ENCODE peak calls at places on chromosomes 12 and 14, in five cellular contexts. R is H9, X is neuronal stem cell, P is trophoblast cell, A is mesenchymal stem cell. V is an unnamed sample.

GRCh38 chr14:35341454-35342159 is 49.4 kb downstream of the PSMA6 start:
- DNase-seq in R (peak), X (no peak), P (peak), A (peak), V (peak)

GRCh38 chr12:4910502-4911315 is 1.0 kb downstream of the KCNA1 start:
- DNase-seq in R (peak), X (no peak), P (no peak), A (no peak), V (no peak)

GRCh38 chr12:2389079-2389790 is 336.4 kb downstream of the CACNA1C start:
- DNase-seq in R (peak), X (no peak), P (no peak), A (no peak), V (peak)

GRCh38 chr12:46788247-46788887 is 37.4 kb downstream of the SLC38A4 start:
- DNase-seq in R (no peak), X (no peak), P (no peak), A (peak), V (peak)

GRCh38 chr12:70074510-70074909 is 168.7 kb upstream of the CNOT2 start:
- DNase-seq in R (no peak), X (no peak), P (no peak), A (no peak), V (no peak)

GRCh38 chr12:55629058-55629841 is 7.4 kb upstream of the OR10P1 start:
- DNase-seq in R (no peak), X (no peak), P (no peak), A (no peak), V (no peak)

GRCh38 chr12:43057561-43057960 is 468.0 kb upstream of the PRICKLE1 start:
- DNase-seq in R (no peak), X (no peak), P (no peak), A (no peak), V (peak)

GRCh38 chr14:91377700-91378652 is 39.6 kb downstream of the CCDC88C start:
- DNase-seq in R (no peak), X (no peak), P (no peak), A (no peak), V (no peak)

GRCh38 chr12:123384318-123384993 is 524 bp downstream of the KMT5A start:
- DNase-seq in R (no peak), X (no peak), P (no peak), A (peak), V (no peak)

GRCh38 chr12:130563322-130563721 is 152.8 kb downstream of the RIMBP2 start:
- DNase-seq in R (no peak), X (no peak), P (no peak), A (no peak), V (no peak)

GRCh38 chr12:73517859-73518258 is 1019.8 kb upstream of the ATXN7L3B start:
- DNase-seq in R (no peak), X (no peak), P (no peak), A (no peak), V (no peak)

GRCh38 chr12:53254816-53255545 is 13.1 kb upstream of the ESPL1 start:
- DNase-seq in R (no peak), X (no peak), P (no peak), A (no peak), V (no peak)

GRCh38 chr12:76688627-76689026 is 75.3 kb upstream of the ZDHHC17 start:
- DNase-seq in R (no peak), X (no peak), P (no peak), A (no peak), V (no peak)

GRCh38 chr12:59937148-59937547 is 341.3 kb downstream of the SLC16A7 start:
- DNase-seq in R (no peak), X (no peak), P (no peak), A (no peak), V (no peak)

GRCh38 chr14:92510972-92511371 is 2.6 kb upstream of the RIN3 start:
- DNase-seq in R (peak), X (no peak), P (peak), A (no peak), V (no peak)

GRCh38 chr14:72126091-72126490 is 193.9 kb downstream of the RGS6 start:
- DNase-seq in R (no peak), X (no peak), P (no peak), A (no peak), V (no peak)

GRCh38 chr14:46091819-46092218 is 559.8 kb downstream of the RPL10L start:
- DNase-seq in R (no peak), X (no peak), P (no peak), A (peak), V (no peak)

GRCh38 chr14:42715316-42715715 is 1108.6 kb downstream of the LRFN5 start:
- DNase-seq in R (no peak), X (no peak), P (no peak), A (no peak), V (peak)

GRCh38 chr12:108112815-108113556 is 16.1 kb upstream of the WSCD2 start:
- DNase-seq in R (peak), X (peak), P (no peak), A (no peak), V (no peak)

GRCh38 chr12:124745891-124746570 is 117.6 kb downstream of the SCARB1 start:
- DNase-seq in R (peak), X (peak), P (peak), A (peak), V (peak)

GRCh38 chr12:112627851-112628250 is 163.7 kb upstream of the RPH3A start:
- DNase-seq in R (no peak), X (no peak), P (no peak), A (no peak), V (no peak)

GRCh38 chr12:104448031-104448430 is 8.7 kb upstream of the CHST11 start:
- DNase-seq in R (no peak), X (no peak), P (peak), A (no peak), V (no peak)

GRCh38 chr14:91911474-91912032 is 35.9 kb downstream of the FBLN5 start:
- DNase-seq in R (peak), X (peak), P (peak), A (peak), V (peak)

GRCh38 chr12:65824314-65824563 is at the start of gene HMGA2:
- DNase-seq in R (no peak), X (peak), P (no peak), A (no peak), V (peak)

GRCh38 chr12:65015850-65016249 is 105.3 kb downstream of the WIF1 start:
- DNase-seq in R (no peak), X (no peak), P (no peak), A (no peak), V (no peak)

GRCh38 chr12:6458281-6459003 is 6.6 kb downstream of the TAPBPL start:
- DNase-seq in R (no peak), X (no peak), P (no peak), A (no peak), V (no peak)

GRCh38 chr14:94867931-94868597 is 98.2 kb upstream of the GSC start:
- DNase-seq in R (no peak), X (no peak), P (no peak), A (no peak), V (no peak)

GRCh38 chr12:28967426-28967825 is 181.7 kb upstream of the FAR2 start:
- DNase-seq in R (no peak), X (no peak), P (no peak), A (no peak), V (no peak)

GRCh38 chr12:110743571-110744093 is 941 bp upstream of the PPP1CC start:
- DNase-seq in R (peak), X (peak), P (peak), A (peak), V (no peak)

GRCh38 chr14:74290415-74290814 is 12.3 kb downstream of the ABCD4 start:
- DNase-seq in R (no peak), X (no peak), P (no peak), A (peak), V (peak)

GRCh38 chr12:25045869-25046268 is 97.0 kb upstream of the BCAT1 start:
- DNase-seq in R (no peak), X (no peak), P (no peak), A (no peak), V (no peak)

GRCh38 chr14:83419420-83419819 is 1885.8 kb upstream of the SEL1L start:
- DNase-seq in R (no peak), X (no peak), P (no peak), A (no peak), V (no peak)

GRCh38 chr12:51082561-51083139 is 746 bp downstream of the CSRNP2 start:
- DNase-seq in R (peak), X (no peak), P (no peak), A (peak), V (peak)

GRCh38 chr12:48542300-48542928 is 17.0 kb downstream of the OR8S1 start:
- DNase-seq in R (peak), X (peak), P (no peak), A (peak), V (peak)

GRCh38 chr14:63713765-63714164 is 14.1 kb downstream of the SGPP1 start:
- DNase-seq in R (no peak), X (no peak), P (peak), A (peak), V (peak)

GRCh38 chr12:3446235-3446634 is 44.8 kb upstream of the PRMT8 start:
- DNase-seq in R (peak), X (no peak), P (no peak), A (no peak), V (no peak)

GRCh38 chr14:60648934-60649814 is at the start of gene SIX1:
- DNase-seq in R (peak), X (peak), P (peak), A (peak), V (peak)

GRCh38 chr14:59454131-59454530 is 11.0 kb downstream of the GPR135 start:
- DNase-seq in R (no peak), X (no peak), P (no peak), A (peak), V (peak)

GRCh38 chr12:64092507-64092906 is 129.6 kb downstream of the KICS2 start:
- DNase-seq in R (no peak), X (no peak), P (no peak), A (no peak), V (no peak)

DNA sequence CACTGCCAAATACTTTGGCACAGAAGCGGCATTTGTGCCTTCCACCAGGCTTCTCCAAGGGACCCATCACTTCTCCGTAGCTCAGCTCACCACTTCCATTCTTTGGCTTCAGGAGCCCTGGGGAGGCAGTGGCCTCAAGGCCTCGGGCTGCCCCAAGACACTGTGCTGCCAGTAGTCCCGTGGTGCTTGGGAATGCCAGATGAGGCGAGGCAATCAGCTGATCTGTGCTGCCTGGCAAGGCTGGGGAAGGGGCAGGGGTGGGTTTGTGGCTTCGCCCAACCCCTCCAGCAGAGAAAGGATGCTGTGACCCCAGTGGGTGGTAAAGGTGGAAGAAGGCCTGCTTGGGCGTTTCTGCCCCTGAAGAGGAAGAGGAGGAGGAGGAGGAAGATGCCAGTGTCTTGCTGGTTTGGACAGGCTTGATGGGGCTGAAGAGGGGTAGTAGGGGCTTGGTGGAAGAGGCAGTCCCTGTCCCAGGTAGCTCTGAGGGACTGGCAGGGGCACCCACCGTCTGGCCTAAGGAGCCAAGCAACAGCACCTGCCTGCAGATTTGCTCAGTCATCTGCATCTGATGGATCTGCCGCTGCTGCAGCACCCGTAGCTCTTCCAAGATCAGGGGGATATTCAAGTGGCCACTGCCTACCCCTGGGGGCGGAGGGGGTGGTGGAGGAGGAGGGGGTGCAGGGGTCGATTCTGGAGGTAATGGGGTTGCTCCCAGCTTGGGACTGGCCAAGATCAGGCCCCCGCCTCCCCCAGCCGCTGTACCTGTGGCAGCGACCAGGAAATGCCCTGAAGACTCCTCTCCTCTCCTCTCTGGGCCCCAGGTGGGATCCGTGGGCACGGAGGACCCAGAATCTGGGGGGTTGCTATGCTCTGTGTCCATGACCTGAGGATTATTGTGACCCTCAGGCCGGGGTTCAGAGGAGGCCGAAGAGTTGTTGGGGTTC is 1.3 kb downstream of the SALL2 start:
- DNase-seq in R (no peak), X (no peak), P (no peak), A (no peak), V (no peak)
- H3K14ac ChIP-seq in R (no peak), X (no peak), P (no peak), A (peak), V (peak)

GRCh38 chr14:88481794-88482193 is 73.0 kb downstream of the PTPN21 start:
- DNase-seq in R (no peak), X (no peak), P (peak), A (no peak), V (peak)
- H3K14ac ChIP-seq in R (no peak), X (no peak), P (peak), A (no peak), V (no peak)

GRCh38 chr12:52210186-52210924 is 18.5 kb upstream of the KRT80 start:
- DNase-seq in R (no peak), X (no peak), P (no peak), A (peak), V (peak)
- H3K14ac ChIP-seq in R (no peak), X (no peak), P (no peak), A (peak), V (no peak)

GRCh38 chr12:67545298-67545697 is 103.2 kb upstream of the DYRK2 start:
- DNase-seq in R (no peak), X (no peak), P (no peak), A (no peak), V (no peak)

GRCh38 chr12:67543371-67543770 is 105.2 kb upstream of the DYRK2 start:
- DNase-seq in R (no peak), X (no peak), P (no peak), A (no peak), V (no peak)

GRCh38 chr12:67540920-67541624 is 107.5 kb upstream of the DYRK2 start:
- DNase-seq in R (no peak), X (no peak), P (no peak), A (no peak), V (peak)

GRCh38 chr12:67541625-67541991 is 106.9 kb upstream of the DYRK2 start:
- DNase-seq in R (no peak), X (no peak), P (no peak), A (no peak), V (no peak)

GRCh38 chr12:67546718-67547117 is 101.8 kb upstream of the DYRK2 start:
- DNase-seq in R (no peak), X (no peak), P (no peak), A (no peak), V (no peak)
- H3K14ac ChIP-seq in R (no peak), X (no peak), P (no peak), A (no peak), V (no peak)

DNA sequence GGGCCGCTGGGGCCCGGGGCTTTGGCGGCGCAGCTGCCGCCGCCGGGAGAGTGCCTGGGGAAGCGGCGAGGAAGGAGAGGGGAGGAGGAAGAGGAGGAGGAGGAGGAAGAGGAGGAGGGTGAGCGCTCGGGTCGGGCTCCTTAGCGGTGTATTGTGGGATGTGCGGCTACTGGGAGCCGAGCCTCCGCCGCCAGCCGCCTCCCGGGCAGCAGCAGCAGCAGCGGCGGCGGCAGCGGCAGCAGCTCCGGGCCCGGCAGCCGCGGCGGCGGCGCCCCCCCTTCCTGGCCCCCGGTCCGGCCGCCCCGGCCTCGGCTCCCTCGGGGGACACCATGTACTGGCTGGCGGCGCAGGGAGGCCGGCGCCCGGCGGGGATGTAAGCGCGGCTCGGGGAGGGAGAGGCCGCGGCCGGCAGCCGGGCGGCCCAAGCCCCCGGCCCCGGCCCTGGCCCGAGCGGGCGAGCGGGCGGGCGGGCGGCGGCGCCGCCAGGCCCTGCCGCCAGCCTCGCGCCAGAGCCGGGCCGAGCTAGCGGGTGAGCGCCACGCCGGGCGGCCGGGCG is at the start of gene SETD1B:
- DNase-seq in R (no peak), X (no peak), P (no peak), A (peak), V (peak)
- H3K14ac ChIP-seq in R (peak), X (peak), P (peak), A (peak), V (peak)

GRCh38 chr14:32342151-32342853 is 13.2 kb downstream of the AKAP6 start:
- DNase-seq in R (no peak), X (no peak), P (peak), A (no peak), V (no peak)
- H3K14ac ChIP-seq in R (no peak), X (no peak), P (no peak), A (no peak), V (no peak)

GRCh38 chr12:121580959-121581680 is at the start of gene KDM2B:
- DNase-seq in R (peak), X (peak), P (peak), A (peak), V (peak)

GRCh38 chr12:121579981-121580868 is 598 bp downstream of the KDM2B start:
- DNase-seq in R (peak), X (peak), P (peak), A (peak), V (peak)

GRCh38 chr12:121578230-121579189 is 2.3 kb downstream of the KDM2B start:
- DNase-seq in R (peak), X (peak), P (no peak), A (peak), V (peak)

GRCh38 chr12:121577443-121578180 is 3.2 kb downstream of the KDM2B start:
- DNase-seq in R (peak), X (peak), P (no peak), A (peak), V (no peak)

GRCh38 chr12:121579190-121579791 is 1.5 kb downstream of the KDM2B start:
- DNase-seq in R (peak), X (peak), P (no peak), A (peak), V (no peak)
- H3K14ac ChIP-seq in R (peak), X (peak), P (peak), A (no peak), V (no peak)

DNA sequence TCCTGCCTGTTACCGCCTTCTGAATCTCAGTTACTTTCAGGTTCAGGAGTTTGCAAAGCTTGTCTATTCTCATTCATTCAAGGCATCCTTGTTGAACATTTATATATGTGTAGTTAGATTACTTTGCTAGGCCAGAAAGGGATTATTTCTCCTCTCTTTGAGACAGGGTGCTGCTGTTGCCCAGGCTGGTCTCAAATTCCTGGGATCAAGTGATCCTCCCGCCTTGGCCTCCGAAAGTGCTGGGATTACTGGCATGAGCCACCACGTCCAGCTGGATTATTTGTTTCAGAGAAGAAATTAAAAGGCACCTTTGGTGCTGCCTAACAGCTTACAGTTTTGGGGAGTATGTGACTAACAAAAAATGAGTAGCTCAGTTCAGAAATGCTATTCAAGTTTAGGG is 770 bp downstream of the CHURC1 start:
- DNase-seq in R (no peak), X (no peak), P (no peak), A (no peak), V (no peak)
- H3K14ac ChIP-seq in R (no peak), X (no peak), P (no peak), A (no peak), V (peak)